ENCODE peak calls at places on chromosome 13, in four cellular contexts. One of them, this sample, is unnamed.

GRCh38 chr13:26325876-26326275 is 71.9 kb downstream of the CDK8 start:
- DNase-seq in H1: no peak
- DNase-seq in suprapubic skin: no peak
- DNase-seq in upper lobe of left lung: no peak
- DNase-seq in this sample: no peak

GRCh38 chr13:113146750-113147149 is 11.7 kb upstream of the PROZ start:
- DNase-seq in suprapubic skin: no peak
- DNase-seq in upper lobe of left lung: no peak
- DNase-seq in H1: no peak
- DNase-seq in this sample: no peak

GRCh38 chr13:39784347-39784746 is 128.9 kb downstream of the COG6 start:
- DNase-seq in suprapubic skin: no peak
- DNase-seq in H1: no peak
- DNase-seq in upper lobe of left lung: no peak
- DNase-seq in this sample: no peak

GRCh38 chr13:34942732-34943674 is 933 bp downstream of the NBEA start:
- DNase-seq in suprapubic skin: peak; percentile 77
- DNase-seq in upper lobe of left lung: peak; percentile 88
- DNase-seq in H1: peak; percentile 63
- DNase-seq in this sample: peak; percentile 72

GRCh38 chr13:107678075-107678689 is 537.2 kb downstream of the LIG4 start:
- DNase-seq in upper lobe of left lung: no peak
- DNase-seq in suprapubic skin: no peak
- DNase-seq in H1: no peak
- DNase-seq in this sample: no peak

GRCh38 chr13:81540777-81541176 is 1199.9 kb upstream of the SPRY2 start:
- DNase-seq in H1: no peak
- DNase-seq in suprapubic skin: no peak
- DNase-seq in upper lobe of left lung: no peak
- DNase-seq in this sample: no peak

GRCh38 chr13:44128522-44128921 is 245.1 kb upstream of the SERP2 start:
- DNase-seq in upper lobe of left lung: no peak
- DNase-seq in H1: no peak
- DNase-seq in suprapubic skin: no peak
- DNase-seq in this sample: peak; percentile 68

GRCh38 chr13:84025828-84026227 is 143.6 kb upstream of the SLITRK1 start:
- DNase-seq in H1: no peak
- DNase-seq in suprapubic skin: no peak
- DNase-seq in upper lobe of left lung: no peak
- DNase-seq in this sample: no peak

GRCh38 chr13:49436890-49437289 is 7.0 kb downstream of the CAB39L start:
- DNase-seq in upper lobe of left lung: no peak
- DNase-seq in H1: no peak
- DNase-seq in suprapubic skin: no peak
- DNase-seq in this sample: peak; percentile 77

GRCh38 chr13:48636550-48636949 is 17.2 kb upstream of the CYSLTR2 start:
- DNase-seq in H1: no peak
- DNase-seq in suprapubic skin: no peak
- DNase-seq in upper lobe of left lung: no peak
- DNase-seq in this sample: no peak

GRCh38 chr13:21934309-21934708 is 263.4 kb downstream of the FGF9 start:
- DNase-seq in H1: no peak
- DNase-seq in suprapubic skin: no peak
- DNase-seq in upper lobe of left lung: no peak
- DNase-seq in this sample: no peak

GRCh38 chr13:22700488-22700887 is 480.3 kb upstream of the SGCG start:
- DNase-seq in H1: no peak
- DNase-seq in suprapubic skin: no peak
- DNase-seq in upper lobe of left lung: no peak
- DNase-seq in this sample: no peak

GRCh38 chr13:105474983-105475382 is 1060.5 kb downstream of the EFNB2 start:
- DNase-seq in upper lobe of left lung: no peak
- DNase-seq in suprapubic skin: no peak
- DNase-seq in H1: no peak
- DNase-seq in this sample: no peak

DNA sequence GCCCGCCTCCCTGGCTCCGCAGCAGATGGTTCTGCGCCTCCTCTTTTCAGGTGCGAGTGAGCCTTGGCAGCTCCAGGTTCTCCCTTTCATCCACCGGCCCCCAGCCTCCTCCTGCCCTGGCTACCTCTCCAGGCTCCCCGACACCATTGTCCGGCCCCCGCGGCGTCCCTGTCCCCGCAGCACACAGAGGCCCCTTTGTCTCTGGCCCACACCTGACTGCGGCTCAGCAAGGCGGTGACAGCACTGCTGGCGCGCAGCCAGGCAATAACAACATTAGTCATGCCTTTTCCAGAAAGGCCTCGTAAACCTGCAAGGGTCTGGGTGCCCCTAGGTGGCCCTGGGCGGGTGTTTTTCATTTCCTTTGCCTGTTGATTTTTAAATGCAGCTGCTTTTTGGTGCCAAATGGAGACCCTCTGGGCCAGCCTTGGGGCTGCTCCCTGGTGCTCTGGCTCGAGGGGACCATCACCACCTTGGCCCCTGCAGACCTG is 73.2 kb upstream of the MEDAG start:
- DNase-seq in upper lobe of left lung: peak; percentile 79
- DNase-seq in suprapubic skin: no peak
- DNase-seq in H1: no peak
- DNase-seq in this sample: no peak
- TF ChIP-seq POLR2AphosphoS5 in upper lobe of left lung: no peak
- TF ChIP-seq POLR2AphosphoS5 in suprapubic skin: no peak
- TF ChIP-seq POLR2AphosphoS5 in H1: no peak
- TF ChIP-seq POLR2AphosphoS5 in this sample: no peak

GRCh38 chr13:52849727-52850395 is 1.4 kb upstream of the PCDH8 start:
- DNase-seq in H1: peak; percentile 55
- DNase-seq in upper lobe of left lung: peak; percentile 38
- DNase-seq in suprapubic skin: no peak
- DNase-seq in this sample: no peak

GRCh38 chr13:52852444-52852843 is 4.0 kb upstream of the PCDH8 start:
- DNase-seq in H1: no peak
- DNase-seq in upper lobe of left lung: no peak
- DNase-seq in suprapubic skin: no peak
- DNase-seq in this sample: no peak

GRCh38 chr13:52851153-52851962 is 2.9 kb upstream of the PCDH8 start:
- DNase-seq in suprapubic skin: no peak
- DNase-seq in upper lobe of left lung: peak; percentile 88
- DNase-seq in H1: peak; percentile 77
- DNase-seq in this sample: no peak

GRCh38 chr13:52848455-52849190 is at the start of gene PCDH8:
- DNase-seq in H1: peak; percentile 94
- DNase-seq in suprapubic skin: no peak
- DNase-seq in upper lobe of left lung: peak; percentile 81
- DNase-seq in this sample: no peak

DNA sequence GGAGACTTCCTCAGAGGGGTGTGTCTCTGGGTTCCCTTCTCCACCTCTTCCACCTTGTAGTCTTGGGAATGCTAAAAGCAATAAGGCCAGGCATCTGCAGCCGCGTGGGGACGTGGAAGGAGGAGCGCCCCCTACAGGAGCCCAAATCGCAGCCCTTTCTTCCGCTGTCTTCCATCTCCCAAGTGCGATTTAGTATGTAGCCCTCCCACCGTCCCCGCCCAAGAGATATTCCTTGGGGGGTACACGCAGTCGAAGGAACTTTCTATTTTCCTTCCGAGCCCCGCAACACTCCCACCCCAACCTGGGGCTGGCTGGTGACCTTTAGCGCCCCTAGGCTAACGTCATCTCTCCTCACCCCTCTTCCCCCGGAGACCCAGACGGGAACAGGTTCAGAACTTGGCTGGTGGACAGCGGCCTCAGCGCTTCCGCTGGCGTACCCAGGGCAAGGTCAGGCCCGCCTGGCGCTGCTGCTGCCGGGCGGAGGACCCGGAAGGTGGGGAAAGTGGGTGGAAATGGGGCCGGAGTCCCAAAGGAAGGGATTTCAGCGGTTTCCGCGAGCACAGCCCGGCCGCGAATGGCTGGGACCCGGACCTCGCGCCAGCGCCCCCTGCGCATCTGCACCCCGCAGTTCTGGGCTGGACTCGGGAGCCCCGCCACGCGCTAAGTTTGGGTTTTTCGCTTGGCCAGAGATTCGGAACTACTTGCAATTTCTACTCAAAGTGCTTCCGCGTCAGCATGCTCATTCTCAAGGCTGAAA is 2.1 kb upstream of the PCDH8 start:
- DNase-seq in upper lobe of left lung: peak; percentile 90
- DNase-seq in H1: peak; percentile 94
- DNase-seq in suprapubic skin: no peak
- DNase-seq in this sample: no peak
- TF ChIP-seq CTCF in upper lobe of left lung: no peak
- TF ChIP-seq CTCF in H1: peak; percentile 86
- TF ChIP-seq CTCF in suprapubic skin: no peak
- TF ChIP-seq CTCF in this sample: no peak

GRCh38 chr13:41974262-41974900 is 13.5 kb upstream of the VWA8 start:
- DNase-seq in upper lobe of left lung: no peak
- DNase-seq in suprapubic skin: no peak
- DNase-seq in H1: no peak
- DNase-seq in this sample: no peak
- TF ChIP-seq POLR2AphosphoS5 in upper lobe of left lung: no peak
- TF ChIP-seq POLR2AphosphoS5 in suprapubic skin: no peak
- TF ChIP-seq POLR2AphosphoS5 in H1: no peak
- TF ChIP-seq POLR2AphosphoS5 in this sample: no peak

DNA sequence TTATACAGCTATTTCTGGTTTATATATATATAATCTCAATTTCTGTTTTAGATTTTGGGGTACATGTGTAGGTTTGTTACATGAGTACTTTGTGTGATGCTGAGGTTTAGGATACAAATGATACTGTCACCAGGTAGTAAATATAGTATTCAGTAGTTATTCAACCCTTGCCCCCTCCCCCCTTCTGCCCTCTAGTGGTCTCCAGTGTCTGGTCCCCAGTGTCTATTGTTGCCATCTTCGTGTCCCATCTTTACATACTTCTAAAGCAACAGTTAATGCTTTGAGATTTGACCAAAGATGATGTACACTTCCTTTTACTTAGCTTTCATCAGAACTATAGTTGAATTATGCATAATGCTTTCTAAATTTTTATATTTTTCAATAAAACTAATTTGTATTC is 1623.4 kb upstream of the PRR20A start:
- DNase-seq in H1: peak; percentile 61
- DNase-seq in suprapubic skin: no peak
- DNase-seq in upper lobe of left lung: no peak
- DNase-seq in this sample: no peak
- TF ChIP-seq CTCF in H1: peak; percentile 72
- TF ChIP-seq CTCF in suprapubic skin: no peak
- TF ChIP-seq CTCF in upper lobe of left lung: no peak
- TF ChIP-seq CTCF in this sample: no peak

GRCh38 chr13:20525144-20525600 is 485 bp downstream of the CRYL1 start:
- DNase-seq in H1: peak; percentile 77
- DNase-seq in suprapubic skin: no peak
- DNase-seq in upper lobe of left lung: no peak
- DNase-seq in this sample: peak; percentile 71
- TF ChIP-seq POLR2AphosphoS5 in H1: no peak
- TF ChIP-seq POLR2AphosphoS5 in suprapubic skin: no peak
- TF ChIP-seq POLR2AphosphoS5 in upper lobe of left lung: no peak
- TF ChIP-seq POLR2AphosphoS5 in this sample: peak; percentile 14

GRCh38 chr13:24605923-24606372 is 74.3 kb upstream of the ATP12A start:
- DNase-seq in suprapubic skin: no peak
- DNase-seq in H1: peak; percentile 63
- DNase-seq in upper lobe of left lung: no peak
- DNase-seq in this sample: no peak
- TF ChIP-seq CTCF in suprapubic skin: no peak
- TF ChIP-seq CTCF in H1: peak; percentile 53
- TF ChIP-seq CTCF in upper lobe of left lung: peak; percentile 71
- TF ChIP-seq CTCF in this sample: no peak

GRCh38 chr13:97058896-97059295 is 64.6 kb upstream of the OXGR1 start:
- DNase-seq in H1: no peak
- DNase-seq in suprapubic skin: no peak
- DNase-seq in upper lobe of left lung: no peak
- DNase-seq in this sample: no peak

GRCh38 chr13:97057196-97057595 is 62.9 kb upstream of the OXGR1 start:
- DNase-seq in suprapubic skin: no peak
- DNase-seq in upper lobe of left lung: no peak
- DNase-seq in H1: no peak
- DNase-seq in this sample: no peak

GRCh38 chr13:97058417-97058816 is 64.1 kb upstream of the OXGR1 start:
- DNase-seq in H1: no peak
- DNase-seq in upper lobe of left lung: no peak
- DNase-seq in suprapubic skin: no peak
- DNase-seq in this sample: no peak
- TF ChIP-seq POLR2AphosphoS5 in H1: no peak
- TF ChIP-seq POLR2AphosphoS5 in upper lobe of left lung: no peak
- TF ChIP-seq POLR2AphosphoS5 in suprapubic skin: no peak
- TF ChIP-seq POLR2AphosphoS5 in this sample: no peak

GRCh38 chr13:76886292-76887061 is at the start of gene KCTD12:
- DNase-seq in upper lobe of left lung: peak; percentile 98
- DNase-seq in suprapubic skin: peak; percentile 93
- DNase-seq in H1: no peak
- DNase-seq in this sample: peak; percentile 96
- TF ChIP-seq CTCF in upper lobe of left lung: peak; percentile 58
- TF ChIP-seq CTCF in suprapubic skin: no peak
- TF ChIP-seq CTCF in H1: peak; percentile 29
- TF ChIP-seq CTCF in this sample: no peak

GRCh38 chr13:110640591-110641029 is 25.3 kb downstream of the NAXD start:
- DNase-seq in H1: no peak
- DNase-seq in upper lobe of left lung: no peak
- DNase-seq in suprapubic skin: peak; percentile 66
- DNase-seq in this sample: peak; percentile 83

GRCh38 chr13:110641055-110642015 is 26.0 kb downstream of the NAXD start:
- DNase-seq in upper lobe of left lung: no peak
- DNase-seq in H1: no peak
- DNase-seq in suprapubic skin: peak; percentile 70
- DNase-seq in this sample: peak; percentile 87

GRCh38 chr13:110643324-110643723 is 28.0 kb downstream of the NAXD start:
- DNase-seq in H1: peak; percentile 33
- DNase-seq in suprapubic skin: peak; percentile 67
- DNase-seq in upper lobe of left lung: no peak
- DNase-seq in this sample: no peak

GRCh38 chr13:110643768-110644421 is 28.6 kb downstream of the NAXD start:
- DNase-seq in H1: peak; percentile 27
- DNase-seq in upper lobe of left lung: no peak
- DNase-seq in suprapubic skin: peak; percentile 72
- DNase-seq in this sample: no peak

GRCh38 chr13:110642291-110642981 is 27.1 kb downstream of the NAXD start:
- DNase-seq in upper lobe of left lung: peak; percentile 82
- DNase-seq in suprapubic skin: peak; percentile 74
- DNase-seq in H1: peak; percentile 44
- DNase-seq in this sample: no peak
- TF ChIP-seq POLR2AphosphoS5 in upper lobe of left lung: no peak
- TF ChIP-seq POLR2AphosphoS5 in suprapubic skin: no peak
- TF ChIP-seq POLR2AphosphoS5 in H1: peak; percentile 23
- TF ChIP-seq POLR2AphosphoS5 in this sample: no peak

GRCh38 chr13:69324109-69324886 is 783.3 kb upstream of the ATXN8OS start:
- DNase-seq in suprapubic skin: no peak
- DNase-seq in upper lobe of left lung: no peak
- DNase-seq in H1: no peak
- DNase-seq in this sample: no peak
- TF ChIP-seq CTCF in suprapubic skin: no peak
- TF ChIP-seq CTCF in upper lobe of left lung: no peak
- TF ChIP-seq CTCF in H1: peak; percentile 6
- TF ChIP-seq CTCF in this sample: no peak

This sample was measured in sigmoid colon.